ENCODE peak calls at places on chromosome 9, in seven cellular contexts. One of them, this sample, is unnamed.
A peak's percentile ranks its signal among the peaks of the same experiment; 100 is the strongest.

GRCh38 chr9:72149231-72149975 is at the start of gene GDA:
- DNase-seq in posterior vena cava: peak; percentile 82
- DNase-seq in stimulated activated CD8-positive, alpha-beta memory T cell treated with anti-CD3 and anti-CD28 coated beads, Interleukin-15, amount 100 ng/mL, for 24 hours: no peak
- DNase-seq in germinal center: peak; percentile 11
- DNase-seq in SJSA1: no peak
- DNase-seq in effector memory CD4-positive, alpha-beta T cell: no peak
- DNase-seq in NAMALWA: no peak
- DNase-seq in this sample: no peak

GRCh38 chr9:125878241-125878640 is 131.1 kb downstream of the PBX3 start:
- DNase-seq in germinal center: no peak
- DNase-seq in stimulated activated CD8-positive, alpha-beta memory T cell treated with anti-CD3 and anti-CD28 coated beads, Interleukin-15, amount 100 ng/mL, for 24 hours: no peak
- DNase-seq in posterior vena cava: no peak
- DNase-seq in effector memory CD4-positive, alpha-beta T cell: no peak
- DNase-seq in SJSA1: no peak
- DNase-seq in NAMALWA: no peak
- DNase-seq in this sample: no peak

GRCh38 chr9:138073408-138073807 is 195.8 kb downstream of the CACNA1B start:
- DNase-seq in effector memory CD4-positive, alpha-beta T cell: no peak
- DNase-seq in stimulated activated CD8-positive, alpha-beta memory T cell treated with anti-CD3 and anti-CD28 coated beads, Interleukin-15, amount 100 ng/mL, for 24 hours: no peak
- DNase-seq in NAMALWA: no peak
- DNase-seq in SJSA1: peak; percentile 37
- DNase-seq in germinal center: no peak
- DNase-seq in posterior vena cava: peak; percentile 56
- DNase-seq in this sample: no peak

GRCh38 chr9:3080951-3081350 is 237.1 kb upstream of the PUM3 start:
- DNase-seq in germinal center: no peak
- DNase-seq in NAMALWA: no peak
- DNase-seq in SJSA1: no peak
- DNase-seq in effector memory CD4-positive, alpha-beta T cell: no peak
- DNase-seq in stimulated activated CD8-positive, alpha-beta memory T cell treated with anti-CD3 and anti-CD28 coated beads, Interleukin-15, amount 100 ng/mL, for 24 hours: no peak
- DNase-seq in posterior vena cava: no peak
- DNase-seq in this sample: no peak

GRCh38 chr9:87390361-87390760 is 107.3 kb upstream of the DAPK1 start:
- DNase-seq in effector memory CD4-positive, alpha-beta T cell: no peak
- DNase-seq in stimulated activated CD8-positive, alpha-beta memory T cell treated with anti-CD3 and anti-CD28 coated beads, Interleukin-15, amount 100 ng/mL, for 24 hours: no peak
- DNase-seq in posterior vena cava: no peak
- DNase-seq in SJSA1: no peak
- DNase-seq in NAMALWA: no peak
- DNase-seq in germinal center: no peak
- DNase-seq in this sample: no peak

GRCh38 chr9:116234091-116234490 is 80.5 kb downstream of the PAPPA start:
- DNase-seq in posterior vena cava: no peak
- DNase-seq in stimulated activated CD8-positive, alpha-beta memory T cell treated with anti-CD3 and anti-CD28 coated beads, Interleukin-15, amount 100 ng/mL, for 24 hours: no peak
- DNase-seq in NAMALWA: no peak
- DNase-seq in germinal center: no peak
- DNase-seq in SJSA1: peak; percentile 85
- DNase-seq in effector memory CD4-positive, alpha-beta T cell: no peak
- DNase-seq in this sample: no peak

GRCh38 chr9:19976226-19976625 is 187.4 kb upstream of the SLC24A2 start:
- DNase-seq in germinal center: no peak
- DNase-seq in NAMALWA: no peak
- DNase-seq in effector memory CD4-positive, alpha-beta T cell: no peak
- DNase-seq in SJSA1: no peak
- DNase-seq in posterior vena cava: no peak
- DNase-seq in stimulated activated CD8-positive, alpha-beta memory T cell treated with anti-CD3 and anti-CD28 coated beads, Interleukin-15, amount 100 ng/mL, for 24 hours: no peak
- DNase-seq in this sample: no peak

GRCh38 chr9:135329571-135330306 is 149.8 kb upstream of the PPP1R26 start:
- DNase-seq in germinal center: no peak
- DNase-seq in stimulated activated CD8-positive, alpha-beta memory T cell treated with anti-CD3 and anti-CD28 coated beads, Interleukin-15, amount 100 ng/mL, for 24 hours: no peak
- DNase-seq in SJSA1: peak; percentile 22
- DNase-seq in posterior vena cava: peak; percentile 67
- DNase-seq in NAMALWA: no peak
- DNase-seq in effector memory CD4-positive, alpha-beta T cell: no peak
- DNase-seq in this sample: no peak

GRCh38 chr9:32395483-32396216 is 11.2 kb downstream of the ACO1 start:
- DNase-seq in NAMALWA: no peak
- DNase-seq in effector memory CD4-positive, alpha-beta T cell: no peak
- DNase-seq in stimulated activated CD8-positive, alpha-beta memory T cell treated with anti-CD3 and anti-CD28 coated beads, Interleukin-15, amount 100 ng/mL, for 24 hours: no peak
- DNase-seq in SJSA1: peak; percentile 51
- DNase-seq in germinal center: no peak
- DNase-seq in posterior vena cava: peak; percentile 84
- DNase-seq in this sample: no peak

GRCh38 chr9:76431601-76432000 is 27.4 kb upstream of the GCNT1 start:
- DNase-seq in posterior vena cava: no peak
- DNase-seq in SJSA1: no peak
- DNase-seq in stimulated activated CD8-positive, alpha-beta memory T cell treated with anti-CD3 and anti-CD28 coated beads, Interleukin-15, amount 100 ng/mL, for 24 hours: no peak
- DNase-seq in NAMALWA: no peak
- DNase-seq in effector memory CD4-positive, alpha-beta T cell: no peak
- DNase-seq in germinal center: no peak
- DNase-seq in this sample: no peak

GRCh38 chr9:21252727-21253547 is 13.1 kb upstream of the IFNA14 start:
- DNase-seq in NAMALWA: peak; percentile 59
- DNase-seq in stimulated activated CD8-positive, alpha-beta memory T cell treated with anti-CD3 and anti-CD28 coated beads, Interleukin-15, amount 100 ng/mL, for 24 hours: no peak
- DNase-seq in germinal center: no peak
- DNase-seq in posterior vena cava: no peak
- DNase-seq in SJSA1: no peak
- DNase-seq in effector memory CD4-positive, alpha-beta T cell: no peak
- DNase-seq in this sample: peak; percentile 72

GRCh38 chr9:94039786-94040185 is 44.5 kb upstream of the PTPDC1 start:
- DNase-seq in stimulated activated CD8-positive, alpha-beta memory T cell treated with anti-CD3 and anti-CD28 coated beads, Interleukin-15, amount 100 ng/mL, for 24 hours: no peak
- DNase-seq in SJSA1: no peak
- DNase-seq in NAMALWA: no peak
- DNase-seq in effector memory CD4-positive, alpha-beta T cell: no peak
- DNase-seq in germinal center: no peak
- DNase-seq in posterior vena cava: no peak
- DNase-seq in this sample: no peak

GRCh38 chr9:92970467-92970923 is 23.2 kb downstream of the FGD3 start:
- DNase-seq in stimulated activated CD8-positive, alpha-beta memory T cell treated with anti-CD3 and anti-CD28 coated beads, Interleukin-15, amount 100 ng/mL, for 24 hours: no peak
- DNase-seq in germinal center: no peak
- DNase-seq in effector memory CD4-positive, alpha-beta T cell: no peak
- DNase-seq in posterior vena cava: no peak
- DNase-seq in SJSA1: peak; percentile 58
- DNase-seq in NAMALWA: no peak
- DNase-seq in this sample: peak; percentile 31

GRCh38 chr9:83423815-83424707 is 114.1 kb downstream of the FRMD3 start:
- DNase-seq in germinal center: no peak
- DNase-seq in NAMALWA: no peak
- DNase-seq in effector memory CD4-positive, alpha-beta T cell: no peak
- DNase-seq in SJSA1: no peak
- DNase-seq in stimulated activated CD8-positive, alpha-beta memory T cell treated with anti-CD3 and anti-CD28 coated beads, Interleukin-15, amount 100 ng/mL, for 24 hours: no peak
- DNase-seq in posterior vena cava: no peak
- DNase-seq in this sample: no peak

GRCh38 chr9:93807166-93808013 is 147.8 kb downstream of the BARX1 start:
- DNase-seq in stimulated activated CD8-positive, alpha-beta memory T cell treated with anti-CD3 and anti-CD28 coated beads, Interleukin-15, amount 100 ng/mL, for 24 hours: no peak
- DNase-seq in posterior vena cava: peak; percentile 77
- DNase-seq in effector memory CD4-positive, alpha-beta T cell: no peak
- DNase-seq in germinal center: peak; percentile 1
- DNase-seq in SJSA1: peak; percentile 26
- DNase-seq in NAMALWA: no peak
- DNase-seq in this sample: no peak

GRCh38 chr9:2053883-2054845 is 39.0 kb downstream of the SMARCA2 start:
- DNase-seq in SJSA1: no peak
- DNase-seq in posterior vena cava: no peak
- DNase-seq in effector memory CD4-positive, alpha-beta T cell: peak; percentile 35
- DNase-seq in NAMALWA: peak; percentile 82
- DNase-seq in stimulated activated CD8-positive, alpha-beta memory T cell treated with anti-CD3 and anti-CD28 coated beads, Interleukin-15, amount 100 ng/mL, for 24 hours: no peak
- DNase-seq in germinal center: peak; percentile 51
- DNase-seq in this sample: peak; percentile 85

GRCh38 chr9:134088064-134088725 is 20.4 kb upstream of the BRD3 start:
- DNase-seq in SJSA1: no peak
- DNase-seq in posterior vena cava: no peak
- DNase-seq in stimulated activated CD8-positive, alpha-beta memory T cell treated with anti-CD3 and anti-CD28 coated beads, Interleukin-15, amount 100 ng/mL, for 24 hours: no peak
- DNase-seq in NAMALWA: no peak
- DNase-seq in effector memory CD4-positive, alpha-beta T cell: no peak
- DNase-seq in germinal center: no peak
- DNase-seq in this sample: no peak

GRCh38 chr9:1071730-1072129 is 21.6 kb downstream of the DMRT2 start:
- DNase-seq in posterior vena cava: no peak
- DNase-seq in germinal center: no peak
- DNase-seq in effector memory CD4-positive, alpha-beta T cell: no peak
- DNase-seq in NAMALWA: peak; percentile 8
- DNase-seq in stimulated activated CD8-positive, alpha-beta memory T cell treated with anti-CD3 and anti-CD28 coated beads, Interleukin-15, amount 100 ng/mL, for 24 hours: no peak
- DNase-seq in SJSA1: no peak
- DNase-seq in this sample: no peak

GRCh38 chr9:35733109-35733541 is 659 bp downstream of the CREB3 start:
- DNase-seq in effector memory CD4-positive, alpha-beta T cell: no peak
- DNase-seq in stimulated activated CD8-positive, alpha-beta memory T cell treated with anti-CD3 and anti-CD28 coated beads, Interleukin-15, amount 100 ng/mL, for 24 hours: no peak
- DNase-seq in NAMALWA: peak; percentile 74
- DNase-seq in germinal center: peak; percentile 60
- DNase-seq in posterior vena cava: no peak
- DNase-seq in SJSA1: no peak
- DNase-seq in this sample: no peak

GRCh38 chr9:76619645-76620044 is 144.6 kb upstream of the PCA3 start:
- DNase-seq in effector memory CD4-positive, alpha-beta T cell: no peak
- DNase-seq in stimulated activated CD8-positive, alpha-beta memory T cell treated with anti-CD3 and anti-CD28 coated beads, Interleukin-15, amount 100 ng/mL, for 24 hours: no peak
- DNase-seq in posterior vena cava: no peak
- DNase-seq in germinal center: no peak
- DNase-seq in NAMALWA: no peak
- DNase-seq in SJSA1: no peak
- DNase-seq in this sample: no peak

GRCh38 chr9:129987941-129988340 is 55.0 kb downstream of the FNBP1 start:
- DNase-seq in SJSA1: no peak
- DNase-seq in NAMALWA: no peak
- DNase-seq in posterior vena cava: no peak
- DNase-seq in germinal center: no peak
- DNase-seq in effector memory CD4-positive, alpha-beta T cell: no peak
- DNase-seq in stimulated activated CD8-positive, alpha-beta memory T cell treated with anti-CD3 and anti-CD28 coated beads, Interleukin-15, amount 100 ng/mL, for 24 hours: no peak
- DNase-seq in this sample: no peak

GRCh38 chr9:89523948-89524347 is 26.0 kb upstream of the SEMA4D start:
- DNase-seq in posterior vena cava: no peak
- DNase-seq in SJSA1: no peak
- DNase-seq in germinal center: no peak
- DNase-seq in stimulated activated CD8-positive, alpha-beta memory T cell treated with anti-CD3 and anti-CD28 coated beads, Interleukin-15, amount 100 ng/mL, for 24 hours: no peak
- DNase-seq in effector memory CD4-positive, alpha-beta T cell: peak; percentile 29
- DNase-seq in NAMALWA: no peak
- DNase-seq in this sample: no peak

GRCh38 chr9:117616436-117616835 is 87.8 kb upstream of the TLR4 start:
- DNase-seq in posterior vena cava: no peak
- DNase-seq in SJSA1: no peak
- DNase-seq in stimulated activated CD8-positive, alpha-beta memory T cell treated with anti-CD3 and anti-CD28 coated beads, Interleukin-15, amount 100 ng/mL, for 24 hours: no peak
- DNase-seq in NAMALWA: no peak
- DNase-seq in effector memory CD4-positive, alpha-beta T cell: no peak
- DNase-seq in germinal center: no peak
- DNase-seq in this sample: no peak

GRCh38 chr9:93181672-93182435 is 2.1 kb upstream of the WNK2 start:
- DNase-seq in NAMALWA: no peak
- DNase-seq in posterior vena cava: no peak
- DNase-seq in effector memory CD4-positive, alpha-beta T cell: no peak
- DNase-seq in stimulated activated CD8-positive, alpha-beta memory T cell treated with anti-CD3 and anti-CD28 coated beads, Interleukin-15, amount 100 ng/mL, for 24 hours: no peak
- DNase-seq in SJSA1: no peak
- DNase-seq in germinal center: no peak
- DNase-seq in this sample: no peak

GRCh38 chr9:135562235-135562745 is 734 bp downstream of the PAEP start:
- DNase-seq in SJSA1: no peak
- DNase-seq in effector memory CD4-positive, alpha-beta T cell: no peak
- DNase-seq in NAMALWA: no peak
- DNase-seq in germinal center: no peak
- DNase-seq in posterior vena cava: no peak
- DNase-seq in stimulated activated CD8-positive, alpha-beta memory T cell treated with anti-CD3 and anti-CD28 coated beads, Interleukin-15, amount 100 ng/mL, for 24 hours: no peak
- DNase-seq in this sample: no peak

GRCh38 chr9:89435315-89435823 is 62.5 kb downstream of the SEMA4D start:
- DNase-seq in germinal center: no peak
- DNase-seq in stimulated activated CD8-positive, alpha-beta memory T cell treated with anti-CD3 and anti-CD28 coated beads, Interleukin-15, amount 100 ng/mL, for 24 hours: no peak
- DNase-seq in NAMALWA: peak; percentile 43
- DNase-seq in SJSA1: no peak
- DNase-seq in effector memory CD4-positive, alpha-beta T cell: no peak
- DNase-seq in posterior vena cava: no peak
- DNase-seq in this sample: peak; percentile 66

GRCh38 chr9:69981686-69982450 is 61.8 kb upstream of the MAMDC2 start:
- DNase-seq in stimulated activated CD8-positive, alpha-beta memory T cell treated with anti-CD3 and anti-CD28 coated beads, Interleukin-15, amount 100 ng/mL, for 24 hours: no peak
- DNase-seq in posterior vena cava: no peak
- DNase-seq in germinal center: no peak
- DNase-seq in NAMALWA: no peak
- DNase-seq in effector memory CD4-positive, alpha-beta T cell: no peak
- DNase-seq in SJSA1: no peak
- DNase-seq in this sample: no peak